ENCODE peak calls at places on chromosomes 6 and 20, in seven cellular contexts. N is fibroblast of mammary gland; Y is neuronal stem cell; X is Right ventricle myocardium inferior; L is CD8-positive, alpha-beta T cell; I is sigmoid colon; R is effector memory CD4-positive, alpha-beta T cell. B is an unnamed sample.
A peak's percentile ranks its signal among the peaks of the same experiment; 100 is the strongest.

GRCh38 chr6:149170564-149171452 is 146.7 kb upstream of the TAB2 start:
- DNase-seq in N (peak; percentile 16), Y (no peak), X (no peak), L (no peak), I (peak; percentile 69), R (no peak), B (no peak)

GRCh38 chr6:31575335-31575901 is at the start of gene TNF:
- DNase-seq in N (no peak), Y (no peak), X (no peak), L (no peak), I (peak; percentile 86), R (peak; percentile 80), B (peak; percentile 77)

GRCh38 chr6:157461000-157461915 is 80.3 kb downstream of the ZDHHC14 start:
- DNase-seq in N (no peak), Y (no peak), X (no peak), L (no peak), I (no peak), R (no peak), B (no peak)

GRCh38 chr6:148203970-148204369 is 138.7 kb upstream of the SASH1 start:
- DNase-seq in N (peak; percentile 72), Y (no peak), X (no peak), L (no peak), I (no peak), R (peak; percentile 40), B (peak; percentile 39)

GRCh38 chr20:58033026-58033536 is 195.4 kb downstream of the ANKRD60 start:
- DNase-seq in N (no peak), Y (no peak), X (no peak), L (no peak), I (no peak), R (no peak), B (no peak)

GRCh38 chr6:32046450-32047083 is 8.4 kb downstream of the CYP21A2 start:
- DNase-seq in N (peak; percentile 20), Y (peak; percentile 51), X (peak; percentile 75), L (no peak), I (peak; percentile 84), R (no peak), B (no peak)

GRCh38 chr6:15804461-15804784 is 141.6 kb upstream of the DTNBP1 start:
- DNase-seq in N (no peak), Y (no peak), X (no peak), L (no peak), I (no peak), R (no peak), B (no peak)

GRCh38 chr6:27809939-27810767 is 102.0 kb downstream of the OR2B2 start:
- DNase-seq in N (peak; percentile 97), Y (peak; percentile 80), X (peak; percentile 81), L (peak; percentile 63), I (peak; percentile 89), R (peak; percentile 72), B (peak; percentile 61)

GRCh38 chr6:45784250-45784649 is 231.4 kb downstream of the CLIC5 start:
- DNase-seq in N (no peak), Y (no peak), X (no peak), L (no peak), I (no peak), R (no peak), B (no peak)

GRCh38 chr6:98833101-98834059 is 994 bp upstream of the POU3F2 start:
- DNase-seq in N (peak; percentile 29), Y (peak; percentile 61), X (no peak), L (no peak), I (peak; percentile 64), R (no peak), B (no peak)

GRCh38 chr6:5084192-5084786 is 852 bp upstream of the PPP1R3G start:
- DNase-seq in N (peak; percentile 7), Y (peak; percentile 6), X (peak; percentile 77), L (no peak), I (peak; percentile 75), R (no peak), B (no peak)